ENCODE peak calls at places on chromosomes 6 and 20, in eight cellular contexts. O is NCI-H1105; F is Peyer's patch; Q is LNCaP clone FGC; P is cardiac fibroblast; B is HEK293T; Z is activated T-helper 1 cell treated with anti-CD3 and anti-CD28 coated beads, Interleukin-12 subunit alpha, Interleukin-12 subunit beta, Interleukin-2, Interleukin-4 antibody, amounts not matched to agents 30 ng/mL and 10 ng/mL and 1 ng/mL, durations not matched to agents 14 hours and 24 hours and 36 hours; E is T1000. U is an unnamed sample.

GRCh38 chr6:166461821-166462460 is 79.2 kb upstream of the MPC1 start:
- DNase-seq in O (no peak), F (peak), Q (no peak), P (no peak), B (no peak), Z (no peak), E (no peak), U (no peak)

GRCh38 chr20:33835773-33836172 is 24.6 kb downstream of the CHMP4B start:
- DNase-seq in O (no peak), F (no peak), Q (no peak), P (peak), B (no peak), Z (no peak), E (no peak), U (no peak)

GRCh38 chr20:36956674-36957073 is 5.2 kb upstream of the SAMHD1 start:
- DNase-seq in O (no peak), F (no peak), Q (no peak), P (no peak), B (no peak), Z (no peak), E (no peak), U (no peak)

GRCh38 chr6:7617954-7618764 is 28.2 kb downstream of the SNRNP48 start:
- DNase-seq in O (no peak), F (no peak), Q (peak), P (peak), B (no peak), Z (no peak), E (peak), U (no peak)

GRCh38 chr6:135146160-135146920 is 34.8 kb upstream of the MYB start:
- DNase-seq in O (no peak), F (no peak), Q (peak), P (peak), B (peak), Z (no peak), E (no peak), U (no peak)

GRCh38 chr6:38262609-38263008 is 377.1 kb downstream of the BTBD9 start:
- DNase-seq in O (no peak), F (no peak), Q (no peak), P (no peak), B (no peak), Z (no peak), E (no peak), U (no peak)

GRCh38 chr20:19992996-19993908 is 23.9 kb upstream of the NAA20 start:
- DNase-seq in O (no peak), F (no peak), Q (no peak), P (peak), B (no peak), Z (no peak), E (peak), U (no peak)

GRCh38 chr20:44393608-44394519 is 38.4 kb downstream of the HNF4A start:
- DNase-seq in O (no peak), F (no peak), Q (no peak), P (no peak), B (no peak), Z (no peak), E (no peak), U (no peak)

GRCh38 chr6:35543459-35544193 is 30.9 kb upstream of the TULP1 start:
- DNase-seq in O (no peak), F (no peak), Q (no peak), P (no peak), B (no peak), Z (no peak), E (no peak), U (no peak)

GRCh38 chr6:152240436-152240835 is 396.7 kb downstream of the SYNE1 start:
- DNase-seq in O (no peak), F (no peak), Q (no peak), P (no peak), B (no peak), Z (no peak), E (no peak), U (no peak)

GRCh38 chr6:5466459-5466858 is 205.1 kb downstream of the FARS2 start:
- DNase-seq in O (no peak), F (no peak), Q (no peak), P (peak), B (no peak), Z (no peak), E (no peak), U (no peak)

GRCh38 chr20:32574296-32575226 is 10.6 kb downstream of the NOL4L start:
- DNase-seq in O (no peak), F (no peak), Q (no peak), P (peak), B (peak), Z (peak), E (no peak), U (no peak)

GRCh38 chr20:64255361-64256281 is at the start of gene PCMTD2:
- DNase-seq in O (peak), F (peak), Q (no peak), P (peak), B (peak), Z (peak), E (peak), U (peak)

GRCh38 chr6:6752129-6752528 is 163.6 kb downstream of the LY86 start:
- DNase-seq in O (no peak), F (no peak), Q (no peak), P (peak), B (no peak), Z (no peak), E (no peak), U (no peak)

GRCh38 chr6:159874475-159874874 is 16.3 kb upstream of the MAS1 start:
- DNase-seq in O (no peak), F (no peak), Q (no peak), P (peak), B (no peak), Z (no peak), E (no peak), U (peak)

GRCh38 chr6:158649289-158650143 is at the start of gene SYTL3:
- DNase-seq in O (no peak), F (peak), Q (no peak), P (peak), B (no peak), Z (peak), E (no peak), U (no peak)

GRCh38 chr6:157386023-157386422 is 5.0 kb downstream of the ZDHHC14 start:
- DNase-seq in O (no peak), F (no peak), Q (no peak), P (no peak), B (no peak), Z (no peak), E (no peak), U (no peak)

GRCh38 chr6:3094815-3095214 is 23.7 kb upstream of the BPHL start:
- DNase-seq in O (no peak), F (no peak), Q (no peak), P (no peak), B (no peak), Z (no peak), E (no peak), U (no peak)

GRCh38 chr6:140289186-140289585 is 914.7 kb upstream of the CITED2 start:
- DNase-seq in O (no peak), F (no peak), Q (no peak), P (no peak), B (no peak), Z (no peak), E (no peak), U (no peak)

GRCh38 chr6:141992109-141992508 is 140.6 kb upstream of the GJE1 start:
- DNase-seq in O (no peak), F (no peak), Q (no peak), P (no peak), B (no peak), Z (no peak), E (no peak), U (no peak)